ENCODE peak calls at places on chromosomes 3 and 15, in seven cellular contexts. C, G, F, M, T, U and Z are unnamed samples.

GRCh38 chr15:57947781-57948180 is 117.7 kb downstream of the ALDH1A2 start:
- DNase-seq in U (no peak), G (no peak), T (no peak), C (no peak), F (no peak), M (no peak), Z (no peak)

GRCh38 chr3:177887475-177887874 is 648.8 kb upstream of the KCNMB2 start:
- DNase-seq in M (no peak), C (no peak), F (no peak), T (no peak), U (no peak), G (no peak), Z (no peak)

GRCh38 chr3:175392653-175393052 is 533.5 kb downstream of the NAALADL2 start:
- DNase-seq in T (no peak), C (peak), F (no peak), U (peak), M (no peak), G (no peak), Z (no peak)

GRCh38 chr3:128426128-128426921 is 40.4 kb downstream of the DNAJB8 start:
- DNase-seq in C (no peak), T (peak), M (no peak), G (peak), U (no peak), F (peak), Z (peak)

GRCh38 chr15:73366766-73367623 is 1.8 kb downstream of the HCN4 start:
- DNase-seq in F (no peak), T (no peak), C (no peak), G (no peak), M (no peak), U (no peak), Z (no peak)

GRCh38 chr15:70415330-70415884 is 317.7 kb upstream of the TLE3 start:
- DNase-seq in U (no peak), G (no peak), M (no peak), F (no peak), T (no peak), C (no peak), Z (no peak)

GRCh38 chr15:90161946-90162345 is 39.2 kb upstream of the SEMA4B start:
- DNase-seq in F (no peak), C (no peak), U (no peak), G (no peak), M (no peak), T (no peak), Z (peak)

GRCh38 chr15:83739629-83740028 is 85.7 kb downstream of the ADAMTSL3 start:
- DNase-seq in F (no peak), U (no peak), C (no peak), M (no peak), G (no peak), T (no peak), Z (no peak)

GRCh38 chr3:128313936-128314335 is 152.8 kb downstream of the DNAJB8 start:
- DNase-seq in G (no peak), C (no peak), M (no peak), F (no peak), T (no peak), U (no peak), Z (no peak)

GRCh38 chr3:14142567-14143270 is 17.9 kb downstream of the TMEM43 start:
- DNase-seq in F (no peak), U (no peak), M (no peak), C (no peak), G (no peak), T (no peak), Z (peak)

GRCh38 chr3:107235193-107235922 is 141.9 kb upstream of the CCDC54 start:
- DNase-seq in F (no peak), T (no peak), G (no peak), U (peak), C (peak), M (no peak), Z (peak)

GRCh38 chr15:69467636-69468035 is 15.0 kb downstream of the RPLP1 start:
- DNase-seq in T (no peak), M (peak), G (no peak), C (no peak), U (no peak), F (peak), Z (no peak)

GRCh38 chr3:143291826-143292447 is 172.4 kb downstream of the CHST2 start:
- DNase-seq in U (no peak), T (no peak), C (no peak), M (no peak), F (no peak), G (no peak), Z (no peak)

GRCh38 chr3:59809750-59810444 is 760.1 kb upstream of the CFAP20DC start:
- DNase-seq in T (peak), U (peak), G (no peak), C (peak), M (no peak), F (peak), Z (peak)

GRCh38 chr3:111751961-111752360 is 107.1 kb upstream of the PHLDB2 start:
- DNase-seq in U (peak), F (no peak), G (no peak), C (peak), M (no peak), T (no peak), Z (no peak)

GRCh38 chr3:169678122-169678521 is 14.6 kb upstream of the MECOM start:
- DNase-seq in U (no peak), F (no peak), G (no peak), M (no peak), T (no peak), C (no peak), Z (no peak)

GRCh38 chr3:181838940-181839914 is 127.5 kb downstream of the SOX2 start:
- DNase-seq in F (peak), U (no peak), M (no peak), C (no peak), T (no peak), G (no peak), Z (no peak)

GRCh38 chr15:70633394-70633793 is 130.0 kb downstream of the UACA start:
- DNase-seq in M (no peak), T (no peak), F (peak), C (no peak), U (no peak), G (no peak), Z (no peak)

GRCh38 chr15:35288580-35288979 is 203.5 kb upstream of the NANOGP8 start:
- DNase-seq in G (no peak), F (no peak), T (no peak), M (no peak), U (no peak), C (no peak), Z (no peak)

GRCh38 chr15:98174286-98174685 is 213.8 kb downstream of the ARRDC4 start:
- DNase-seq in C (no peak), F (no peak), M (no peak), T (no peak), U (no peak), G (no peak), Z (peak)

GRCh38 chr3:49903451-49904424 is at the start of gene MST1R:
- DNase-seq in C (no peak), U (no peak), G (no peak), F (peak), T (peak), M (peak), Z (peak)

GRCh38 chr3:175386630-175387029 is 527.5 kb downstream of the NAALADL2 start:
- DNase-seq in U (peak), M (no peak), G (no peak), C (peak), F (peak), T (peak), Z (peak)

GRCh38 chr15:29031502-29032228 is 145.9 kb downstream of the APBA2 start:
- DNase-seq in G (no peak), T (no peak), F (no peak), M (no peak), C (no peak), U (no peak), Z (no peak)

GRCh38 chr3:20083253-20083652 is 43.0 kb downstream of the KAT2B start:
- DNase-seq in U (no peak), T (no peak), C (no peak), M (no peak), G (no peak), F (no peak), Z (no peak)

GRCh38 chr15:99441871-99442267 is 123.9 kb upstream of the MEF2A start:
- DNase-seq in F (no peak), M (no peak), T (no peak), G (no peak), U (no peak), C (no peak), Z (no peak)

GRCh38 chr3:56302417-56302816 is 165.8 kb downstream of the ERC2 start:
- DNase-seq in G (no peak), M (no peak), F (peak), U (no peak), C (no peak), T (no peak), Z (peak)

GRCh38 chr3:136624381-136624780 is 127.8 kb downstream of the STAG1 start:
- DNase-seq in M (no peak), G (no peak), T (no peak), F (no peak), C (no peak), U (no peak), Z (no peak)

GRCh38 chr3:39936848-39937247 is 127.4 kb downstream of the MYRIP start:
- DNase-seq in M (no peak), C (no peak), G (no peak), U (no peak), T (no peak), F (no peak), Z (no peak)

GRCh38 chr3:32818431-32819085 is 761 bp downstream of the TRIM71 start:
- DNase-seq in G (no peak), C (no peak), U (no peak), T (no peak), F (no peak), M (no peak), Z (no peak)

GRCh38 chr3:63896332-63897034 is 15.7 kb downstream of the SCAANT1 start:
- DNase-seq in G (no peak), C (no peak), M (no peak), T (no peak), U (peak), F (no peak), Z (no peak)

GRCh38 chr15:58551084-58551763 is 119.4 kb downstream of the LIPC start:
- DNase-seq in C (no peak), U (no peak), M (no peak), G (no peak), F (no peak), T (no peak), Z (no peak)

GRCh38 chr3:10194328-10195071 is 29.8 kb downstream of the IRAK2 start:
- DNase-seq in F (no peak), T (no peak), M (no peak), G (peak), C (no peak), U (no peak), Z (peak)

GRCh38 chr3:132593241-132593949 is 3.7 kb upstream of the ACKR4 start:
- DNase-seq in U (peak), C (no peak), M (no peak), G (no peak), T (no peak), F (no peak), Z (no peak)

GRCh38 chr3:180073561-180073960 is 36.8 kb upstream of the PEX5L start:
- DNase-seq in M (no peak), T (no peak), U (no peak), G (no peak), F (peak), C (no peak), Z (peak)

GRCh38 chr3:34863485-34863884 is 775.8 kb upstream of the ARPP21 start:
- DNase-seq in M (no peak), G (no peak), C (no peak), U (no peak), T (no peak), F (no peak), Z (no peak)

GRCh38 chr3:115448856-115449255 is 174.5 kb upstream of the GAP43 start:
- DNase-seq in C (no peak), T (no peak), F (no peak), M (no peak), U (no peak), G (no peak), Z (no peak)

DNA sequence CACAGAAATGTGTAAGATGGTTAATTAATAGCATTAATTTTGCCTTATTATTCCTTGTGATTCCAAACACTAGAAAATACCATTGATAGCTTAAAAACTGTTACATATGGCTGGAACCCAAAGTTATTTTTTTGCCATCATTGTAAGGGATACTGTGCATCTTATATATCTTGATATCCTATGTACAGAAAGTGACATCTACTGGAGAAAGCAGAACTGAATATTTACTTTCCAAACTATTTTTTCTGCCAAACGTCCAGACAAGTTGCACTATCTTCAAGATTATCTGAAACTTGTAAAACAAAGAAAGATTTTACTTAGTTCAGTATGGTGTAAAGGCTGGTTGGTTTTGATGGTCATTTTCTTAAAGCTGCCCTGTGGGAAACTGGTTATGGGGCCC is 33.3 kb upstream of the MEIS2 start:
- DNase-seq in G (no peak), M (no peak), C (no peak), U (peak), T (no peak), F (peak), Z (no peak)
- TF ChIP-seq CTCF in G (peak), M (peak), C (no peak), U (peak), T (peak), F (peak), Z (peak)

GRCh38 chr3:43632269-43632733 is 10.5 kb upstream of the ANO10 start:
- DNase-seq in T (no peak), U (peak), C (peak), F (peak), G (no peak), M (peak), Z (peak)
- TF ChIP-seq CTCF in T (no peak), U (peak), C (peak), F (no peak), G (no peak), M (no peak), Z (no peak)

GRCh38 chr15:77514635-77515421 is 94.1 kb downstream of the HMG20A start:
- DNase-seq in M (no peak), U (no peak), G (no peak), C (no peak), T (no peak), F (no peak), Z (no peak)
- TF ChIP-seq CTCF in M (no peak), U (no peak), G (no peak), C (no peak), T (no peak), F (no peak), Z (no peak)

GRCh38 chr3:124770341-124771082 is 40.3 kb downstream of the UMPS start:
- DNase-seq in M (no peak), T (no peak), C (no peak), F (no peak), U (no peak), G (peak), Z (no peak)

GRCh38 chr3:124773351-124774304 is 43.4 kb downstream of the UMPS start:
- DNase-seq in C (no peak), G (no peak), M (no peak), T (no peak), F (no peak), U (no peak), Z (no peak)

GRCh38 chr3:124774305-124774673 is 44.0 kb downstream of the UMPS start:
- DNase-seq in F (peak), M (no peak), C (peak), T (peak), G (no peak), U (peak), Z (no peak)

GRCh38 chr3:124771083-124771445 is 40.8 kb downstream of the UMPS start:
- DNase-seq in T (no peak), U (no peak), G (no peak), F (no peak), C (no peak), M (no peak), Z (no peak)

DNA sequence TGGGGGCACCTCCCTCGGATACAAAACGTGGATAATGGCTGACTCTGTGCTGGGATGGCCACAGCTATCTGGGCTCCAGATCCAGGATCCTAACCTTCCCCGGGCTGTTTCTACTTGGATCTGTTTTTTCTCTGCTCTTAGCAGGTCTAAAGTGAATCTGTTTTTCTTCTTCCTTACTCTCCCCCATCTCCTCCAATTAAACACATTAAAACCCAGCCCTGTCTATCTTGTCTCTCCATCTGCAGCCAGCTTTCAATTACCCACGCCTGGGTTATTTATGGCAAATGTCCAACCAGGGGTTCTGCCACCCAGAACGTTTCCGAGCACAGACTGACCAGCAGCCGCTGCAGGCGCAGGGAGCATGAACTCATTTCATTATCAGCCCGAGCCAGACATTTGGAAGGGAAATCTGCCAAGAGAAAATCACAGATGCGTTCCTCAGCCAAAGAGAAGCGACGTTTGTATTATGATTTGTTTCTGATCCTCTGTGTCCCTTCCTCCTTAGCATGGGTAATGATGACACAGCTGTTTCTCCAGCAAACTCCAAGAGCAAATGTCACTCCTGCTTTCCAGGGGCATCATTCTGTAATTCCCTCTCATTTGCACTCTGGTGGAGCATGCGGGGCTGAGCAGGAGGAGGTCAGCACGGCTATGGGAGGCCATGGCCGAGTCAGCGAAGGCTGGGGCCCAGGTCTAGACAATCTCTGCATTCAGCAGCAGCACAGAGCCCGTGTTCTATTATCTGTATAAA is 42.0 kb downstream of the UMPS start:
- DNase-seq in T (no peak), C (peak), M (no peak), F (no peak), U (peak), G (peak), Z (no peak)
- TF ChIP-seq CTCF in T (no peak), C (no peak), M (no peak), F (no peak), U (no peak), G (peak), Z (no peak)

GRCh38 chr3:150407051-150407817 is 864 bp upstream of the TSC22D2 start:
- DNase-seq in U (peak), T (no peak), M (no peak), F (peak), G (no peak), C (no peak), Z (peak)

GRCh38 chr3:150409527-150410310 is 1.6 kb downstream of the TSC22D2 start:
- DNase-seq in M (peak), F (peak), G (peak), U (peak), T (peak), C (peak), Z (peak)

GRCh38 chr3:150407818-150408231 is 273 bp upstream of the TSC22D2 start:
- DNase-seq in C (peak), T (peak), G (no peak), M (no peak), F (peak), U (peak), Z (peak)

GRCh38 chr3:150409125-150409526 is 1.0 kb downstream of the TSC22D2 start:
- DNase-seq in T (no peak), F (peak), U (no peak), M (no peak), C (no peak), G (peak), Z (no peak)

GRCh38 chr3:150408232-150409124 is at the start of gene TSC22D2:
- DNase-seq in F (peak), M (peak), U (peak), G (peak), T (peak), C (peak), Z (peak)
- TF ChIP-seq CTCF in F (peak), M (peak), U (peak), G (peak), T (no peak), C (peak), Z (peak)

GRCh38 chr3:161171639-161172552 is 49.2 kb upstream of the NMD3 start:
- DNase-seq in U (no peak), T (no peak), F (peak), G (no peak), C (no peak), M (no peak), Z (peak)
- TF ChIP-seq CTCF in U (no peak), T (no peak), F (peak), G (peak), C (peak), M (peak), Z (peak)